ENCODE peak calls at places on chromosomes 2 and 18, in seven cellular contexts. G is BJ, E is adrenal gland, S is naive B cell, P is substantia nigra, B is PC-9, C is retinal pigment epithelial cell. H is an unnamed sample.
A peak's percentile ranks its signal among the peaks of the same experiment; 100 is the strongest.

GRCh38 chr18:79856119-79857080 is 58.7 kb downstream of the KCNG2 start:
- DNase-seq in B (no peak), G (no peak), S (peak; percentile 15), E (peak; percentile 19), C (peak; percentile 77), P (no peak), H (no peak)

GRCh38 chr2:109062558-109063325 is 66.3 kb upstream of the SH3RF3 start:
- DNase-seq in S (no peak), P (no peak), G (no peak), B (no peak), C (no peak), E (no peak), H (no peak)

GRCh38 chr2:222915092-222915957 is 54.5 kb downstream of the ACSL3 start:
- DNase-seq in C (no peak), E (no peak), S (no peak), P (no peak), G (no peak), B (no peak), H (no peak)

GRCh38 chr2:165406053-165406628 is 63.4 kb upstream of the CSRNP3 start:
- DNase-seq in C (peak; percentile 44), B (peak; percentile 35), G (no peak), E (no peak), S (no peak), P (no peak), H (no peak)

GRCh38 chr2:217114117-217114516 is 254.3 kb upstream of the TNP1 start:
- DNase-seq in E (no peak), C (no peak), B (no peak), G (no peak), P (no peak), S (no peak), H (no peak)

GRCh38 chr18:12038082-12038660 is 55.5 kb upstream of the ANKRD62 start:
- DNase-seq in P (no peak), G (no peak), C (no peak), E (no peak), S (peak; percentile 11), B (no peak), H (no peak)

GRCh38 chr2:105812180-105813044 is 67.7 kb downstream of the NCK2 start:
- DNase-seq in P (peak; percentile 28), G (no peak), B (no peak), E (peak; percentile 64), S (no peak), C (peak; percentile 72), H (no peak)

GRCh38 chr2:51237626-51238271 is 205.8 kb upstream of the NRXN1 start:
- DNase-seq in S (no peak), C (no peak), P (no peak), G (no peak), E (no peak), B (no peak), H (no peak)

GRCh38 chr2:241142063-241142462 is 7.2 kb downstream of the PASK start:
- DNase-seq in B (no peak), C (no peak), E (no peak), G (no peak), S (no peak), P (no peak), H (no peak)

GRCh38 chr18:31657823-31658669 is 26.3 kb downstream of the B4GALT6 start:
- DNase-seq in P (no peak), C (no peak), S (no peak), E (no peak), G (no peak), B (no peak), H (no peak)

GRCh38 chr2:31765078-31765835 is 184.5 kb upstream of the SRD5A2 start:
- DNase-seq in S (no peak), E (no peak), G (no peak), P (no peak), C (no peak), B (no peak), H (no peak)

GRCh38 chr2:10233131-10234012 is 69.3 kb upstream of the HPCAL1 start:
- DNase-seq in P (no peak), G (no peak), S (no peak), C (no peak), E (no peak), B (no peak), H (no peak)

GRCh38 chr18:51153659-51154371 is 43.7 kb downstream of the MEX3C start:
- DNase-seq in G (no peak), S (peak; percentile 73), C (no peak), E (no peak), P (no peak), B (no peak), H (peak; percentile 46)

GRCh38 chr2:211487746-211488145 is 931.3 kb downstream of the CPS1 start:
- DNase-seq in E (no peak), P (no peak), C (no peak), S (no peak), B (no peak), G (no peak), H (no peak)

GRCh38 chr18:79567481-79568147 is 112.0 kb upstream of the CTDP1 start:
- DNase-seq in S (no peak), E (no peak), B (no peak), P (no peak), G (peak; percentile 80), C (no peak), H (no peak)

GRCh38 chr2:12071343-12071742 is 324.9 kb downstream of the LPIN1 start:
- DNase-seq in E (no peak), S (peak; percentile 41), C (no peak), B (no peak), P (no peak), G (no peak), H (no peak)

GRCh38 chr2:196696423-196697073 is 57.0 kb downstream of the CCDC150 start:
- DNase-seq in E (no peak), S (no peak), C (peak; percentile 43), B (peak; percentile 64), P (no peak), G (no peak), H (no peak)

GRCh38 chr2:16168506-16169264 is 228.3 kb downstream of the MYCN start:
- DNase-seq in S (no peak), E (no peak), C (no peak), G (no peak), P (no peak), B (no peak), H (no peak)

GRCh38 chr2:71556811-71557210 is 103.5 kb downstream of the DYSF start:
- DNase-seq in C (no peak), B (no peak), E (no peak), G (no peak), S (no peak), P (no peak), H (no peak)

GRCh38 chr2:219399716-219400478 is 12.2 kb upstream of the DNPEP start:
- DNase-seq in C (no peak), P (no peak), G (no peak), E (no peak), S (no peak), B (no peak), H (no peak)

GRCh38 chr2:98461650-98462049 is 17.0 kb downstream of the INPP4A start:
- DNase-seq in B (no peak), S (no peak), P (peak; percentile 53), G (no peak), E (no peak), C (no peak), H (no peak)

GRCh38 chr18:77206676-77207370 is 42.8 kb upstream of the GALR1 start:
- DNase-seq in S (no peak), E (peak; percentile 45), P (no peak), G (no peak), B (no peak), C (no peak), H (no peak)

H was measured in stimulated activated CD8-positive, alpha-beta memory T cell treated with anti-CD3 and anti-CD28 coated beads, Interleukin-12 subunit alpha, Interleukin-12 subunit beta, amount 100 ng/mL, for 4 hours.